ENCODE peak calls at places on chromosomes 13 and 19, in eight cellular contexts. One of them, this sample, is unnamed.

GRCh38 chr19:29927944-29928669 is 13.9 kb upstream of the URI1 start:
- DNase-seq in astrocyte of the spinal cord: no peak
- DNase-seq in amygdala: no peak
- DNase-seq in DMS79 treated with DMSO at 0.1 percent for 48 hours: no peak
- DNase-seq in stimulated activated CD4-positive, alpha-beta T cell treated with anti-CD3 and anti-CD28 coated beads, Interleukin-1b, Interleukin-23, amount 100 ng/mL, for 1 hour: no peak
- DNase-seq in H54: no peak
- DNase-seq in Calu3: no peak
- DNase-seq in NCI-H1417: no peak
- DNase-seq in this sample: no peak

GRCh38 chr13:34349091-34349722 is 531.3 kb downstream of the RFC3 start:
- DNase-seq in astrocyte of the spinal cord: peak
- DNase-seq in amygdala: no peak
- DNase-seq in DMS79 treated with DMSO at 0.1 percent for 48 hours: no peak
- DNase-seq in stimulated activated CD4-positive, alpha-beta T cell treated with anti-CD3 and anti-CD28 coated beads, Interleukin-1b, Interleukin-23, amount 100 ng/mL, for 1 hour: no peak
- DNase-seq in H54: peak
- DNase-seq in Calu3: peak
- DNase-seq in NCI-H1417: no peak
- DNase-seq in this sample: peak

GRCh38 chr19:719081-719512 is 10.4 kb downstream of the PALM start:
- DNase-seq in astrocyte of the spinal cord: no peak
- DNase-seq in amygdala: peak
- DNase-seq in DMS79 treated with DMSO at 0.1 percent for 48 hours: no peak
- DNase-seq in stimulated activated CD4-positive, alpha-beta T cell treated with anti-CD3 and anti-CD28 coated beads, Interleukin-1b, Interleukin-23, amount 100 ng/mL, for 1 hour: no peak
- DNase-seq in H54: no peak
- DNase-seq in Calu3: no peak
- DNase-seq in NCI-H1417: no peak
- DNase-seq in this sample: no peak

GRCh38 chr13:32031025-32031814 is at the start of gene FRY:
- DNase-seq in astrocyte of the spinal cord: peak
- DNase-seq in amygdala: no peak
- DNase-seq in DMS79 treated with DMSO at 0.1 percent for 48 hours: peak
- DNase-seq in stimulated activated CD4-positive, alpha-beta T cell treated with anti-CD3 and anti-CD28 coated beads, Interleukin-1b, Interleukin-23, amount 100 ng/mL, for 1 hour: peak
- DNase-seq in H54: peak
- DNase-seq in Calu3: peak
- DNase-seq in NCI-H1417: peak
- DNase-seq in this sample: peak

GRCh38 chr13:112911285-112911701 is 57.7 kb upstream of the MCF2L start:
- DNase-seq in astrocyte of the spinal cord: no peak
- DNase-seq in amygdala: no peak
- DNase-seq in DMS79 treated with DMSO at 0.1 percent for 48 hours: no peak
- DNase-seq in stimulated activated CD4-positive, alpha-beta T cell treated with anti-CD3 and anti-CD28 coated beads, Interleukin-1b, Interleukin-23, amount 100 ng/mL, for 1 hour: no peak
- DNase-seq in H54: no peak
- DNase-seq in Calu3: no peak
- DNase-seq in NCI-H1417: no peak
- DNase-seq in this sample: no peak

GRCh38 chr19:15279326-15279904 is 47.2 kb upstream of the EPHX3 start:
- DNase-seq in astrocyte of the spinal cord: no peak
- DNase-seq in amygdala: no peak
- DNase-seq in DMS79 treated with DMSO at 0.1 percent for 48 hours: no peak
- DNase-seq in stimulated activated CD4-positive, alpha-beta T cell treated with anti-CD3 and anti-CD28 coated beads, Interleukin-1b, Interleukin-23, amount 100 ng/mL, for 1 hour: no peak
- DNase-seq in H54: no peak
- DNase-seq in Calu3: no peak
- DNase-seq in NCI-H1417: no peak
- DNase-seq in this sample: no peak

GRCh38 chr19:18768997-18769891 is 21.9 kb downstream of the COMP start:
- DNase-seq in astrocyte of the spinal cord: no peak
- DNase-seq in amygdala: no peak
- DNase-seq in DMS79 treated with DMSO at 0.1 percent for 48 hours: no peak
- DNase-seq in stimulated activated CD4-positive, alpha-beta T cell treated with anti-CD3 and anti-CD28 coated beads, Interleukin-1b, Interleukin-23, amount 100 ng/mL, for 1 hour: no peak
- DNase-seq in H54: no peak
- DNase-seq in Calu3: no peak
- DNase-seq in NCI-H1417: peak
- DNase-seq in this sample: no peak

GRCh38 chr13:34294483-34295129 is 476.7 kb downstream of the RFC3 start:
- DNase-seq in astrocyte of the spinal cord: peak
- DNase-seq in amygdala: no peak
- DNase-seq in DMS79 treated with DMSO at 0.1 percent for 48 hours: no peak
- DNase-seq in stimulated activated CD4-positive, alpha-beta T cell treated with anti-CD3 and anti-CD28 coated beads, Interleukin-1b, Interleukin-23, amount 100 ng/mL, for 1 hour: no peak
- DNase-seq in H54: no peak
- DNase-seq in Calu3: no peak
- DNase-seq in NCI-H1417: peak
- DNase-seq in this sample: no peak

GRCh38 chr13:36862002-36862706 is 43.1 kb downstream of the RFXAP start:
- DNase-seq in astrocyte of the spinal cord: no peak
- DNase-seq in amygdala: no peak
- DNase-seq in DMS79 treated with DMSO at 0.1 percent for 48 hours: no peak
- DNase-seq in stimulated activated CD4-positive, alpha-beta T cell treated with anti-CD3 and anti-CD28 coated beads, Interleukin-1b, Interleukin-23, amount 100 ng/mL, for 1 hour: no peak
- DNase-seq in H54: no peak
- DNase-seq in Calu3: no peak
- DNase-seq in NCI-H1417: no peak
- DNase-seq in this sample: no peak

GRCh38 chr13:87680298-87680697 is 9.1 kb downstream of the SLITRK5 start:
- DNase-seq in astrocyte of the spinal cord: peak
- DNase-seq in amygdala: no peak
- DNase-seq in DMS79 treated with DMSO at 0.1 percent for 48 hours: no peak
- DNase-seq in stimulated activated CD4-positive, alpha-beta T cell treated with anti-CD3 and anti-CD28 coated beads, Interleukin-1b, Interleukin-23, amount 100 ng/mL, for 1 hour: no peak
- DNase-seq in H54: no peak
- DNase-seq in Calu3: peak
- DNase-seq in NCI-H1417: peak
- DNase-seq in this sample: no peak

GRCh38 chr19:48844472-48844871 is 8.2 kb upstream of the HSD17B14 start:
- DNase-seq in astrocyte of the spinal cord: peak
- DNase-seq in amygdala: no peak
- DNase-seq in DMS79 treated with DMSO at 0.1 percent for 48 hours: no peak
- DNase-seq in stimulated activated CD4-positive, alpha-beta T cell treated with anti-CD3 and anti-CD28 coated beads, Interleukin-1b, Interleukin-23, amount 100 ng/mL, for 1 hour: no peak
- DNase-seq in H54: no peak
- DNase-seq in Calu3: no peak
- DNase-seq in NCI-H1417: peak
- DNase-seq in this sample: no peak

GRCh38 chr19:49929121-49929610 is at the start of the genes ATF5 and NUP62:
- DNase-seq in astrocyte of the spinal cord: peak
- DNase-seq in amygdala: no peak
- DNase-seq in DMS79 treated with DMSO at 0.1 percent for 48 hours: peak
- DNase-seq in stimulated activated CD4-positive, alpha-beta T cell treated with anti-CD3 and anti-CD28 coated beads, Interleukin-1b, Interleukin-23, amount 100 ng/mL, for 1 hour: peak
- DNase-seq in H54: peak
- DNase-seq in Calu3: peak
- DNase-seq in NCI-H1417: peak
- DNase-seq in this sample: peak

GRCh38 chr19:39171479-39172465 is 25.0 kb upstream of the NCCRP1 start:
- DNase-seq in astrocyte of the spinal cord: peak
- DNase-seq in amygdala: no peak
- DNase-seq in DMS79 treated with DMSO at 0.1 percent for 48 hours: no peak
- DNase-seq in stimulated activated CD4-positive, alpha-beta T cell treated with anti-CD3 and anti-CD28 coated beads, Interleukin-1b, Interleukin-23, amount 100 ng/mL, for 1 hour: no peak
- DNase-seq in H54: no peak
- DNase-seq in Calu3: no peak
- DNase-seq in NCI-H1417: peak
- DNase-seq in this sample: no peak